ENCODE peak calls at places on chromosomes 11 and 22, in five cellular contexts. One of them, this sample, is unnamed.

GRCh38 chr11:78040691-78041379 is 17.8 kb upstream of the KCTD14 start:
- DNase-seq in EL: peak; percentile 60
- DNase-seq in NCI-H1417: no peak
- DNase-seq in nucleus accumbens: no peak
- DNase-seq in adrenal gland: no peak
- DNase-seq in this sample: no peak

GRCh38 chr11:70501026-70501901 is 102.9 kb downstream of the CTTN start:
- DNase-seq in NCI-H1417: no peak
- DNase-seq in adrenal gland: no peak
- DNase-seq in nucleus accumbens: no peak
- DNase-seq in EL: peak; percentile 36
- DNase-seq in this sample: no peak

GRCh38 chr11:9210224-9210921 is 54.8 kb downstream of the DENND5A start:
- DNase-seq in nucleus accumbens: no peak
- DNase-seq in NCI-H1417: no peak
- DNase-seq in adrenal gland: no peak
- DNase-seq in EL: peak; percentile 24
- DNase-seq in this sample: no peak

GRCh38 chr11:67347964-67348749 is 5.2 kb downstream of the POLD4 start:
- DNase-seq in NCI-H1417: no peak
- DNase-seq in EL: peak; percentile 45
- DNase-seq in nucleus accumbens: no peak
- DNase-seq in adrenal gland: no peak
- DNase-seq in this sample: no peak

GRCh38 chr11:12762696-12763324 is 88.6 kb downstream of the TEAD1 start:
- DNase-seq in adrenal gland: no peak
- DNase-seq in NCI-H1417: peak; percentile 62
- DNase-seq in nucleus accumbens: no peak
- DNase-seq in EL: no peak
- DNase-seq in this sample: no peak

GRCh38 chr22:24465566-24465965 is 29.6 kb upstream of the UPB1 start:
- DNase-seq in EL: peak; percentile 82
- DNase-seq in NCI-H1417: no peak
- DNase-seq in nucleus accumbens: no peak
- DNase-seq in adrenal gland: peak; percentile 20
- DNase-seq in this sample: no peak

GRCh38 chr11:92703431-92703830 is 266.0 kb upstream of the MTNR1B start:
- DNase-seq in nucleus accumbens: no peak
- DNase-seq in EL: peak; percentile 49
- DNase-seq in adrenal gland: peak; percentile 4
- DNase-seq in NCI-H1417: no peak
- DNase-seq in this sample: no peak

GRCh38 chr22:39873963-39874362 is 19.6 kb downstream of the ENTHD1 start:
- DNase-seq in NCI-H1417: no peak
- DNase-seq in nucleus accumbens: no peak
- DNase-seq in adrenal gland: no peak
- DNase-seq in EL: no peak
- DNase-seq in this sample: no peak

GRCh38 chr11:134560566-134561347 is 148.7 kb upstream of the B3GAT1 start:
- DNase-seq in nucleus accumbens: no peak
- DNase-seq in adrenal gland: no peak
- DNase-seq in NCI-H1417: no peak
- DNase-seq in EL: no peak
- DNase-seq in this sample: no peak

GRCh38 chr11:46534713-46535112 is 59.1 kb downstream of the AMBRA1 start:
- DNase-seq in NCI-H1417: no peak
- DNase-seq in EL: no peak
- DNase-seq in adrenal gland: no peak
- DNase-seq in nucleus accumbens: no peak
- DNase-seq in this sample: no peak

GRCh38 chr11:35792846-35793192 is 130.2 kb downstream of the TRIM44 start:
- DNase-seq in NCI-H1417: no peak
- DNase-seq in EL: no peak
- DNase-seq in nucleus accumbens: no peak
- DNase-seq in adrenal gland: no peak
- DNase-seq in this sample: no peak

GRCh38 chr11:70105755-70106571 is 27.8 kb downstream of the ANO1 start:
- DNase-seq in adrenal gland: peak; percentile 15
- DNase-seq in NCI-H1417: no peak
- DNase-seq in nucleus accumbens: no peak
- DNase-seq in EL: no peak
- DNase-seq in this sample: peak; percentile 9

GRCh38 chr11:38446336-38446735 is 1848.3 kb upstream of the RAG2 start:
- DNase-seq in adrenal gland: no peak
- DNase-seq in EL: peak; percentile 21
- DNase-seq in nucleus accumbens: no peak
- DNase-seq in NCI-H1417: no peak
- DNase-seq in this sample: no peak

GRCh38 chr11:124643605-124644425 is 21.2 kb downstream of the TBRG1 start:
- DNase-seq in EL: peak; percentile 79
- DNase-seq in nucleus accumbens: no peak
- DNase-seq in NCI-H1417: no peak
- DNase-seq in adrenal gland: no peak
- DNase-seq in this sample: no peak

GRCh38 chr22:38298312-38299000 is 18.8 kb downstream of the CSNK1E start:
- DNase-seq in EL: peak; percentile 98
- DNase-seq in NCI-H1417: no peak
- DNase-seq in nucleus accumbens: no peak
- DNase-seq in adrenal gland: peak; percentile 66
- DNase-seq in this sample: no peak

GRCh38 chr11:2267871-2268825 is 2.2 kb downstream of the ASCL2 start:
- DNase-seq in EL: no peak
- DNase-seq in NCI-H1417: no peak
- DNase-seq in nucleus accumbens: no peak
- DNase-seq in adrenal gland: no peak
- DNase-seq in this sample: no peak

GRCh38 chr22:49564054-49564453 is 263.6 kb downstream of the BRD1 start:
- DNase-seq in nucleus accumbens: no peak
- DNase-seq in EL: no peak
- DNase-seq in adrenal gland: no peak
- DNase-seq in NCI-H1417: no peak
- DNase-seq in this sample: no peak

GRCh38 chr22:35627267-35628041 is 10.3 kb upstream of the MB start:
- DNase-seq in nucleus accumbens: peak; percentile 20
- DNase-seq in EL: peak; percentile 97
- DNase-seq in NCI-H1417: peak; percentile 12
- DNase-seq in adrenal gland: peak; percentile 87
- DNase-seq in this sample: peak; percentile 42

GRCh38 chr11:90218606-90219005 is 4.2 kb downstream of the CHORDC1 start:
- DNase-seq in NCI-H1417: no peak
- DNase-seq in nucleus accumbens: no peak
- DNase-seq in EL: no peak
- DNase-seq in adrenal gland: peak; percentile 16
- DNase-seq in this sample: no peak

This sample was measured in NCI-H1436.